ENCODE peak calls at places on chromosome X, in seven cellular contexts. R is H1, U is GM12891, K is HepG2, D is K562, M is GM12892, T is SK-N-SH. O is an unnamed sample.

GRCh38 chrX:56795309-56795868 is 66.3 kb downstream of the NBDY start:
- DNase-seq in K (no peak), U (no peak), D (no peak), T (peak; percentile 0), M (no peak), R (no peak), O (no peak)

GRCh38 chrX:110281377-110281776 is 36.5 kb downstream of the AMMECR1 start:
- DNase-seq in T (no peak), M (no peak), K (no peak), U (no peak), R (no peak), D (no peak), O (no peak)

GRCh38 chrX:113275769-113276168 is 435.1 kb upstream of the AMOT start:
- DNase-seq in U (no peak), T (no peak), R (no peak), M (no peak), K (no peak), D (no peak), O (no peak)

GRCh38 chrX:127187095-127187494 is 367.6 kb downstream of the PRR32 start:
- DNase-seq in D (no peak), M (no peak), K (no peak), U (no peak), T (no peak), R (no peak), O (no peak)

GRCh38 chrX:24117288-24117687 is 32.2 kb upstream of the ZFX start:
- DNase-seq in K (no peak), U (no peak), D (no peak), T (no peak), M (no peak), R (no peak), O (no peak)

GRCh38 chrX:16855363-16856075 is 14.6 kb downstream of the RBBP7 start:
- DNase-seq in K (no peak), U (no peak), M (no peak), T (no peak), R (no peak), D (no peak), O (no peak)

GRCh38 chrX:119990995-119991787 is 47.6 kb upstream of the NKAP start:
- DNase-seq in T (peak; percentile 32), U (no peak), M (no peak), R (no peak), K (no peak), D (no peak), O (no peak)

GRCh38 chrX:109890910-109891502 is 111.9 kb upstream of the TMEM164 start:
- DNase-seq in M (no peak), U (no peak), K (peak; percentile 43), T (peak; percentile 65), R (peak; percentile 10), D (peak; percentile 72), O (no peak)

GRCh38 chrX:54288277-54288676 is 69.6 kb downstream of the WNK3 start:
- DNase-seq in D (no peak), U (no peak), M (no peak), R (no peak), K (peak; percentile 45), T (no peak), O (no peak)

GRCh38 chrX:40192196-40192595 is 94.4 kb upstream of the BCOR start:
- DNase-seq in D (no peak), K (no peak), M (no peak), U (no peak), T (no peak), R (no peak), O (no peak)

GRCh38 chrX:103830848-103831247 is 1.2 kb downstream of the RAB9B start:
- DNase-seq in K (no peak), T (peak; percentile 2), D (no peak), R (no peak), U (no peak), M (no peak), O (no peak)

GRCh38 chrX:74420194-74421035 is 878 bp upstream of the SLC16A2 start:
- DNase-seq in U (no peak), D (no peak), T (peak; percentile 78), M (no peak), K (no peak), R (peak; percentile 33), O (no peak)

GRCh38 chrX:12791253-12792228 is at the start of gene PRPS2:
- DNase-seq in K (peak; percentile 16), R (no peak), M (peak; percentile 70), T (peak; percentile 88), D (peak; percentile 89), U (peak; percentile 70), O (no peak)

GRCh38 chrX:1477801-1478458 is 25.2 kb upstream of the ASMTL start:
- DNase-seq in D (peak; percentile 17), T (no peak), K (no peak), U (no peak), M (no peak), R (no peak), O (no peak)

GRCh38 chrX:21438792-21439191 is 64.6 kb downstream of the CNKSR2 start:
- DNase-seq in K (no peak), T (no peak), M (no peak), U (no peak), D (no peak), R (no peak), O (peak; percentile 1)

GRCh38 chrX:19535481-19535880 is 20.2 kb upstream of the MAP3K15 start:
- DNase-seq in R (no peak), M (no peak), U (no peak), T (peak; percentile 49), D (peak; percentile 21), K (peak; percentile 6), O (no peak)

GRCh38 chrX:69025802-69026301 is 139.4 kb downstream of the PJA1 start:
- DNase-seq in R (no peak), K (no peak), T (no peak), U (no peak), M (no peak), D (no peak), O (no peak)

GRCh38 chrX:55524487-55524886 is 34.8 kb upstream of the USP51 start:
- DNase-seq in K (peak; percentile 0), T (no peak), U (no peak), M (no peak), D (no peak), R (no peak), O (no peak)

GRCh38 chrX:34972206-34972605 is 29.6 kb downstream of the FAM47B start:
- DNase-seq in T (no peak), M (no peak), D (no peak), R (no peak), K (no peak), U (no peak), O (no peak)

GRCh38 chrX:130173190-130173895 is 1.6 kb downstream of the RAB33A start:
- DNase-seq in R (no peak), M (no peak), K (no peak), U (no peak), T (no peak), D (peak; percentile 86), O (peak; percentile 56)

GRCh38 chrX:134158821-134159512 is 78.0 kb upstream of the CCDC160 start:
- DNase-seq in T (no peak), M (no peak), D (no peak), R (no peak), K (no peak), U (no peak), O (no peak)

GRCh38 chrX:15853586-15854079 is 980 bp downstream of the AP1S2 start:
- DNase-seq in U (no peak), K (no peak), R (no peak), M (no peak), T (peak; percentile 15), D (no peak), O (no peak)

GRCh38 chrX:9341305-9342201 is 123.3 kb upstream of the TBL1X start:
- DNase-seq in D (peak; percentile 60), T (peak; percentile 63), M (no peak), K (no peak), R (no peak), U (peak; percentile 44), O (peak; percentile 53)

GRCh38 chrX:154328646-154329045 is 33.1 kb downstream of the TKTL1 start:
- DNase-seq in M (no peak), U (no peak), T (no peak), R (no peak), D (no peak), K (no peak), O (no peak)
- TF ChIP-seq TAF1 in M (no peak), U (no peak), T (no peak), R (no peak), D (no peak), K (no peak), O (no peak)

GRCh38 chrX:71224969-71225368 is 1.9 kb downstream of the GJB1 start:
- DNase-seq in K (peak; percentile 55), M (no peak), T (no peak), U (no peak), D (no peak), R (no peak), O (no peak)

GRCh38 chrX:71225661-71226060 is 2.6 kb downstream of the GJB1 start:
- DNase-seq in D (no peak), U (no peak), T (no peak), R (no peak), M (no peak), K (no peak), O (no peak)

GRCh38 chrX:71228063-71228642 is 5.1 kb downstream of the GJB1 start:
- DNase-seq in T (no peak), M (no peak), R (no peak), U (no peak), D (no peak), K (peak; percentile 92), O (no peak)

GRCh38 chrX:71224098-71224708 is 1.2 kb downstream of the GJB1 start:
- DNase-seq in U (no peak), D (no peak), M (no peak), R (no peak), T (no peak), K (no peak), O (no peak)

GRCh38 chrX:71227370-71228062 is 4.5 kb downstream of the GJB1 start:
- DNase-seq in M (no peak), R (no peak), K (peak; percentile 76), D (no peak), U (no peak), T (no peak), O (no peak)
- TF ChIP-seq TAF1 in M (no peak), R (no peak), K (no peak), D (no peak), U (no peak), T (no peak), O (no peak)

GRCh38 chrX:121569609-121570008 is 522.2 kb downstream of the GLUD2 start:
- DNase-seq in T (no peak), U (no peak), R (no peak), K (no peak), D (no peak), M (no peak), O (peak; percentile 30)

GRCh38 chrX:121571333-121571732 is 523.9 kb downstream of the GLUD2 start:
- DNase-seq in R (no peak), K (no peak), D (no peak), T (no peak), M (no peak), U (no peak), O (no peak)

GRCh38 chrX:121570072-121570841 is 522.8 kb downstream of the GLUD2 start:
- DNase-seq in U (no peak), T (no peak), D (no peak), M (no peak), R (no peak), K (no peak), O (no peak)
- TF ChIP-seq TAF1 in U (no peak), T (no peak), D (no peak), M (no peak), R (no peak), K (no peak), O (no peak)

DNA sequence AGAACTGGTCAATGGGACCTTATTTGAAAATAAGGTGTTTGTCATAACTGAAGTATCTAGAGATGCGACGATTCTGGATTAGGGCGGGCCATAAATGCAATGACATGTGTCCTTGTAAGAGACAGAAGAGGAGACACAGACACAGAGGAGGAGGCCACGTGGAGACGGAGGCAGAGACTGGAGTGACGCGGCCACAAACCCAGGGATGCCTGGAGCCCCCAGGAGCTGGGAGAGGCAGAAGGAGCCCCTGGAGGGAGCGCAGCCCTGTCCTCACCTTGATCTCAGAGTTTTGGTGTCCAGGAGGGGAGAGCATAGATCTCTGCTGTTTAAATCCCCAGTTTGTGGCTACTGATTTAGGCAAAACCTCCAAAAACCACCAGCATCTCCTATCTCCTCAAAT is 5.0 kb downstream of the GTPBP6 start:
- DNase-seq in R (no peak), D (no peak), K (no peak), T (no peak), U (no peak), M (no peak), O (no peak)
- TF ChIP-seq TAF1 in R (no peak), D (no peak), K (no peak), T (no peak), U (no peak), M (no peak), O (no peak)